ENCODE peak calls at places on chromosome 19, in five cellular contexts. R, V, N, J and C are unnamed samples. For H3K36me3, the result is how much of the 10 kb centered on the place peaks cover.

GRCh38 chr19:17553256-17553655 is 2.2 kb upstream of the COLGALT1 start:
- DNase-seq in R (no peak), V (no peak), N (no peak), J (no peak), C (peak)

GRCh38 chr19:50437862-50438449 is 5.3 kb downstream of the MYBPC2 start:
- DNase-seq in R (no peak), V (no peak), N (no peak), J (no peak), C (no peak)

GRCh38 chr19:49430172-49430677 is 5.0 kb downstream of the GFY start:
- DNase-seq in R (no peak), V (no peak), N (no peak), J (no peak), C (no peak)

GRCh38 chr19:18021121-18021755 is 13.3 kb downstream of the ARRDC2 start:
- DNase-seq in R (no peak), V (peak), N (peak), J (no peak), C (peak)

GRCh38 chr19:44003461-44004134 is 841 bp downstream of the ZNF230 start:
- DNase-seq in R (peak), V (no peak), N (no peak), J (no peak), C (no peak)

GRCh38 chr19:29404951-29405727 is 120.7 kb upstream of the VSTM2B start:
- DNase-seq in R (peak), V (no peak), N (no peak), J (no peak), C (peak)

GRCh38 chr19:45448425-45448756 is 19.4 kb upstream of the FOSB start:
- DNase-seq in R (no peak), V (no peak), N (no peak), J (no peak), C (no peak)

GRCh38 chr19:16118489-16119033 is 6.9 kb downstream of the RAB8A start:
- DNase-seq in R (no peak), V (peak), N (no peak), J (peak), C (no peak)

GRCh38 chr19:56139847-56140582 is 1.1 kb upstream of the ZNF444 start:
- DNase-seq in R (no peak), V (no peak), N (no peak), J (no peak), C (no peak)

GRCh38 chr19:55454787-55455243 is 6.6 kb downstream of the ISOC2 start:
- DNase-seq in R (peak), V (peak), N (peak), J (no peak), C (no peak)

GRCh38 chr19:4803736-4804695 is 12.5 kb downstream of the FEM1A start:
- DNase-seq in R (peak), V (peak), N (peak), J (no peak), C (no peak)

GRCh38 chr19:7596191-7596937 is 701 bp downstream of the CAMSAP3 start:
- DNase-seq in R (no peak), V (peak), N (no peak), J (no peak), C (no peak)
- H3K4me3 ChIP-seq in R (peak), V (peak), N (peak), J (peak), C (peak)

GRCh38 chr19:1396768-1397679 is 4.3 kb downstream of the GAMT start:
- DNase-seq in R (no peak), V (peak), N (no peak), J (no peak), C (no peak)
- H3K36me3 ChIP-seq in R (under half), V (under half), N (under half), J (under half), C (under half)

DNA sequence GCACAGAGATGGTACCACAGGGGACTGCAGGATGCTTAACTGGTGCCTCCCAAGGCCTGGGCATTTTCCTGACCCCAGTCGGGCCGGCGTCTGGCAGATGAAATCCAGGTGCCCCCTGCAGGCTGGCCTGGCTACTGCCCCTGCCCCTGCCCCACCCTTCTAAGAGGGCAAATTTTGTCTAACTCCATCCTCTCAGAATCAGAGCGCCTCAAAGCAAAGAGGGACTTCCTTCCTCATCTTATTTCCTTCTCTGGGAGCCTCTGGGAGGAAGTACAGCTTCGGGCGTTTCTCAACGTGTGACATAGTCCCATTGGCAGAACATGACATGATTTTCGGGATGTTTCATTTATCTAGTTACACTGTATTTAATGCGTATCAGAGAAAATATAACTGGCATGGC is 2.7 kb downstream of the PRKACA start:
- DNase-seq in R (peak), V (peak), N (peak), J (no peak), C (no peak)
- H3K27ac ChIP-seq in R (no peak), V (no peak), N (no peak), J (peak), C (peak)

GRCh38 chr19:6735181-6735891 is 2.0 kb downstream of the GPR108 start:
- DNase-seq in R (peak), V (peak), N (no peak), J (no peak), C (no peak)
- H3K4me3 ChIP-seq in R (peak), V (no peak), N (no peak), J (no peak), C (no peak)

GRCh38 chr19:42233106-42233505 is 9.3 kb downstream of the GSK3A start:
- DNase-seq in R (no peak), V (no peak), N (no peak), J (no peak), C (no peak)

GRCh38 chr19:42235181-42235580 is 7.2 kb downstream of the GSK3A start:
- DNase-seq in R (no peak), V (no peak), N (no peak), J (no peak), C (no peak)

GRCh38 chr19:42233638-42234292 is 8.6 kb downstream of the GSK3A start:
- DNase-seq in R (no peak), V (no peak), N (no peak), J (no peak), C (no peak)

GRCh38 chr19:42232435-42232834 is 10.0 kb downstream of the GSK3A start:
- DNase-seq in R (no peak), V (peak), N (no peak), J (no peak), C (no peak)

GRCh38 chr19:42234364-42234763 is 8.0 kb downstream of the GSK3A start:
- DNase-seq in R (no peak), V (no peak), N (no peak), J (no peak), C (no peak)
- H3K36me3 ChIP-seq in R (half or more), V (under half), N (half or more), J (under half), C (under half)

DNA sequence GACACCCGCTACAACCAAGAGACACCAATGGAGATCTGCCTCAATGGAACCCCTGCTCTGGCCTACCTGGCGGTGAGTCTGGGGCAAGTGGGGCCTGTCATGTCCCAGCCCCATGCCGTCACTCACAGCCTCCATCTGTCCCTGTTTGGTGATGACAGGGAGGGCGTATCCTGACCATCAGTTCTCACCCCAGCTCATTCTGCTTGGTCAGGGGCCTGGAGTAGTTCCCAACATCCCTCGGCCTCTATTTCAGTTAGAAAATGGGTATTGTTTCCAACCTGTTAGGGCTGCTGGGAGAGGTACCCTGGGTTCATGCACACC is 18.2 kb downstream of the HIPK4 start:
- DNase-seq in R (no peak), V (no peak), N (no peak), J (no peak), C (no peak)
- H3K27ac ChIP-seq in R (no peak), V (no peak), N (no peak), J (no peak), C (no peak)

GRCh38 chr19:35641515-35642151 is at the start of gene ETV2:
- DNase-seq in R (peak), V (no peak), N (peak), J (no peak), C (no peak)

GRCh38 chr19:35644206-35644986 is 2.9 kb downstream of the ETV2 start:
- DNase-seq in R (peak), V (peak), N (peak), J (peak), C (peak)

GRCh38 chr19:35643255-35644205 is 2.0 kb downstream of the ETV2 start:
- DNase-seq in R (peak), V (peak), N (peak), J (peak), C (peak)

GRCh38 chr19:35642312-35642711 is 767 bp downstream of the ETV2 start:
- DNase-seq in R (peak), V (no peak), N (no peak), J (no peak), C (no peak)

GRCh38 chr19:35642798-35643254 is 1.3 kb downstream of the ETV2 start:
- DNase-seq in R (no peak), V (peak), N (no peak), J (no peak), C (no peak)
- H3K4me3 ChIP-seq in R (peak), V (peak), N (peak), J (peak), C (peak)

DNA sequence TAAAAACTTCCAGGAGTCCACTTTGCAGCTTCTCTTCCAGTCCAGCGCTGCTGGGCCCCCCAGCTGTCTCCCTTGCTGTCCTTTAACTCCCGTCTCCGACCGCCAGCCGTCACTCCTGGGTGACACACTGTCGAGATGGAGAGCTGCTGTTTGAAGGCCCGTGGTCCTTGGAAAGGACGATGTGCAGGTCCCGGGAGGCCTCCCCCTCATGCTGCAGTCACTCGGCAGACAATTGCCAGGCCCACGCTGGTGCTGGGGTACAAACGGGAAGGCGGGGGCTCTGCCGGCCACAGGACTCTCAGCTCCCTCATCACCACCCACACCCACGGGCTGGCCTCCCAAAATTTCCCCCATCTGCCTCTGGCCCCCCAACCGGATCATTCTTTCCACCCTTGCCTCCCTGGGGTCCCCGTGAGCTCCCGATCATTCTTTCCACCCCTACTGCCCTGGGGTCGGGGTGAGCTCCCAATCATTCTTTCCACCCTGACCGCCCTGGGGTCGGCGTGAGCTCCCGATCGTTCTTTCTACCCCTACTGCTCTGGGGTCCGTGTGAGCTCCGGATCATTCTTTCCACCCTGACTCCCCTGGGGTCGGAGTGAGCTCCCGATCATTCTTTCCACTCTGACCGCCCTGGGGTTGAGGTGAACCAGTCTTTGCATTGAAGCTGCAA is 16.0 kb upstream of the ZNF554 start:
- DNase-seq in R (no peak), V (no peak), N (no peak), J (no peak), C (no peak)
- H3K36me3 ChIP-seq in R (half or more), V (under half), N (under half), J (under half), C (under half)

GRCh38 chr19:57706346-57706745 is 2.7 kb downstream of the ZNF154 start:
- DNase-seq in R (peak), V (no peak), N (no peak), J (no peak), C (no peak)
- H3K27ac ChIP-seq in R (no peak), V (no peak), N (no peak), J (no peak), C (no peak)